ENCODE peak calls at places on chromosomes 1 and 21, in six cellular contexts. One of them, this sample, is unnamed.

GRCh38 chr1:206684478-206685255 is at the start of gene MAPKAPK2:
- DNase-seq in IMR-90: peak; percentile 61
- DNase-seq in mesendoderm: peak; percentile 74
- DNase-seq in H1: peak; percentile 73
- DNase-seq in H9: peak; percentile 85
- DNase-seq in mesenchymal stem cell: peak; percentile 73
- DNase-seq in this sample: peak; percentile 76

GRCh38 chr1:244065063-244065788 is 14.1 kb downstream of the ZBTB18 start:
- DNase-seq in IMR-90: peak; percentile 11
- DNase-seq in mesendoderm: no peak
- DNase-seq in H1: peak; percentile 31
- DNase-seq in H9: no peak
- DNase-seq in mesenchymal stem cell: no peak
- DNase-seq in this sample: no peak

GRCh38 chr1:145997156-145998023 is 1.0 kb upstream of the TXNIP start:
- DNase-seq in IMR-90: no peak
- DNase-seq in mesendoderm: peak; percentile 40
- DNase-seq in H1: no peak
- DNase-seq in H9: no peak
- DNase-seq in mesenchymal stem cell: no peak
- DNase-seq in this sample: no peak

GRCh38 chr1:46749403-46749802 is 30.5 kb upstream of the EFCAB14 start:
- DNase-seq in IMR-90: no peak
- DNase-seq in mesendoderm: no peak
- DNase-seq in H1: no peak
- DNase-seq in H9: no peak
- DNase-seq in mesenchymal stem cell: no peak
- DNase-seq in this sample: no peak

GRCh38 chr1:15919316-15919715 is 56.6 kb downstream of the ZBTB17 start:
- DNase-seq in IMR-90: peak; percentile 84
- DNase-seq in mesendoderm: peak; percentile 47
- DNase-seq in H1: no peak
- DNase-seq in H9: no peak
- DNase-seq in mesenchymal stem cell: peak; percentile 36
- DNase-seq in this sample: no peak

GRCh38 chr1:225191199-225191753 is 236.6 kb downstream of the LBR start:
- DNase-seq in IMR-90: no peak
- DNase-seq in mesendoderm: no peak
- DNase-seq in H1: no peak
- DNase-seq in H9: no peak
- DNase-seq in mesenchymal stem cell: no peak
- DNase-seq in this sample: no peak

GRCh38 chr21:44450999-44451398 is 4.3 kb upstream of the LRRC3 start:
- DNase-seq in IMR-90: no peak
- DNase-seq in mesendoderm: no peak
- DNase-seq in H1: no peak
- DNase-seq in H9: peak; percentile 24
- DNase-seq in mesenchymal stem cell: no peak
- DNase-seq in this sample: no peak

GRCh38 chr1:233654667-233655432 is 40.9 kb downstream of the KCNK1 start:
- DNase-seq in IMR-90: no peak
- DNase-seq in mesendoderm: no peak
- DNase-seq in H1: no peak
- DNase-seq in H9: no peak
- DNase-seq in mesenchymal stem cell: no peak
- DNase-seq in this sample: no peak

GRCh38 chr1:26696191-26696644 is 403 bp downstream of the ARID1A start:
- DNase-seq in IMR-90: no peak
- DNase-seq in mesendoderm: no peak
- DNase-seq in H1: no peak
- DNase-seq in H9: no peak
- DNase-seq in mesenchymal stem cell: no peak
- DNase-seq in this sample: no peak

GRCh38 chr1:27605796-27606707 is 2.1 kb upstream of the AHDC1 start:
- DNase-seq in IMR-90: peak; percentile 63
- DNase-seq in mesendoderm: peak; percentile 90
- DNase-seq in H1: peak; percentile 86
- DNase-seq in H9: peak; percentile 81
- DNase-seq in mesenchymal stem cell: peak; percentile 79
- DNase-seq in this sample: peak; percentile 83

GRCh38 chr1:2906105-2906504 is 104.6 kb upstream of the TTC34 start:
- DNase-seq in IMR-90: no peak
- DNase-seq in mesendoderm: no peak
- DNase-seq in H1: no peak
- DNase-seq in H9: no peak
- DNase-seq in mesenchymal stem cell: no peak
- DNase-seq in this sample: no peak

GRCh38 chr1:6860401-6860800 is 75.1 kb downstream of the CAMTA1 start:
- DNase-seq in IMR-90: peak; percentile 70
- DNase-seq in mesendoderm: no peak
- DNase-seq in H1: no peak
- DNase-seq in H9: no peak
- DNase-seq in mesenchymal stem cell: peak; percentile 57
- DNase-seq in this sample: no peak

GRCh38 chr1:222124602-222125001 is 382.7 kb upstream of the DUSP10 start:
- DNase-seq in IMR-90: no peak
- DNase-seq in mesendoderm: peak; percentile 63
- DNase-seq in H1: no peak
- DNase-seq in H9: no peak
- DNase-seq in mesenchymal stem cell: no peak
- DNase-seq in this sample: no peak

GRCh38 chr1:151855997-151856396 is 2.5 kb upstream of the THEM5 start:
- DNase-seq in IMR-90: no peak
- DNase-seq in mesendoderm: no peak
- DNase-seq in H1: no peak
- DNase-seq in H9: no peak
- DNase-seq in mesenchymal stem cell: no peak
- DNase-seq in this sample: no peak

GRCh38 chr1:31577515-31578191 is 1.3 kb downstream of the TINAGL1 start:
- DNase-seq in IMR-90: peak; percentile 52
- DNase-seq in mesendoderm: peak; percentile 80
- DNase-seq in H1: peak; percentile 42
- DNase-seq in H9: no peak
- DNase-seq in mesenchymal stem cell: no peak
- DNase-seq in this sample: no peak

GRCh38 chr1:29090937-29091618 is 32.6 kb downstream of the TMEM200B start:
- DNase-seq in IMR-90: no peak
- DNase-seq in mesendoderm: no peak
- DNase-seq in H1: no peak
- DNase-seq in H9: no peak
- DNase-seq in mesenchymal stem cell: no peak
- DNase-seq in this sample: no peak

GRCh38 chr1:54937469-54937868 is 43.0 kb upstream of the TMEM61 start:
- DNase-seq in IMR-90: peak; percentile 39
- DNase-seq in mesendoderm: peak; percentile 46
- DNase-seq in H1: no peak
- DNase-seq in H9: no peak
- DNase-seq in mesenchymal stem cell: peak; percentile 16
- DNase-seq in this sample: no peak

GRCh38 chr1:83697220-83697619 is 301.7 kb downstream of the TTLL7 start:
- DNase-seq in IMR-90: no peak
- DNase-seq in mesendoderm: no peak
- DNase-seq in H1: no peak
- DNase-seq in H9: no peak
- DNase-seq in mesenchymal stem cell: no peak
- DNase-seq in this sample: no peak

GRCh38 chr1:18132707-18133066 is 25.1 kb downstream of the IGSF21 start:
- DNase-seq in IMR-90: no peak
- DNase-seq in mesendoderm: no peak
- DNase-seq in H1: no peak
- DNase-seq in H9: no peak
- DNase-seq in mesenchymal stem cell: no peak
- DNase-seq in this sample: no peak

GRCh38 chr1:74586253-74586897 is 74.0 kb upstream of the LRRC53 start:
- DNase-seq in IMR-90: no peak
- DNase-seq in mesendoderm: no peak
- DNase-seq in H1: no peak
- DNase-seq in H9: no peak
- DNase-seq in mesenchymal stem cell: no peak
- DNase-seq in this sample: no peak

GRCh38 chr1:218384576-218384975 is 39.4 kb downstream of the TGFB2 start:
- DNase-seq in IMR-90: peak; percentile 65
- DNase-seq in mesendoderm: no peak
- DNase-seq in H1: no peak
- DNase-seq in H9: no peak
- DNase-seq in mesenchymal stem cell: peak; percentile 51
- DNase-seq in this sample: no peak

GRCh38 chr21:28317177-28317950 is 675.3 kb downstream of the LTN1 start:
- DNase-seq in IMR-90: no peak
- DNase-seq in mesendoderm: no peak
- DNase-seq in H1: no peak
- DNase-seq in H9: no peak
- DNase-seq in mesenchymal stem cell: no peak
- DNase-seq in this sample: no peak

GRCh38 chr1:241582921-241583321 is 50.7 kb downstream of the KMO start:
- DNase-seq in IMR-90: no peak
- DNase-seq in mesendoderm: no peak
- DNase-seq in H1: no peak
- DNase-seq in H9: no peak
- DNase-seq in mesenchymal stem cell: no peak
- DNase-seq in this sample: no peak

GRCh38 chr1:207058878-207059867 is 6.1 kb downstream of the PFKFB2 start:
- DNase-seq in IMR-90: no peak
- DNase-seq in mesendoderm: peak; percentile 63
- DNase-seq in H1: no peak
- DNase-seq in H9: peak; percentile 33
- DNase-seq in mesenchymal stem cell: no peak
- DNase-seq in this sample: no peak

DNA sequence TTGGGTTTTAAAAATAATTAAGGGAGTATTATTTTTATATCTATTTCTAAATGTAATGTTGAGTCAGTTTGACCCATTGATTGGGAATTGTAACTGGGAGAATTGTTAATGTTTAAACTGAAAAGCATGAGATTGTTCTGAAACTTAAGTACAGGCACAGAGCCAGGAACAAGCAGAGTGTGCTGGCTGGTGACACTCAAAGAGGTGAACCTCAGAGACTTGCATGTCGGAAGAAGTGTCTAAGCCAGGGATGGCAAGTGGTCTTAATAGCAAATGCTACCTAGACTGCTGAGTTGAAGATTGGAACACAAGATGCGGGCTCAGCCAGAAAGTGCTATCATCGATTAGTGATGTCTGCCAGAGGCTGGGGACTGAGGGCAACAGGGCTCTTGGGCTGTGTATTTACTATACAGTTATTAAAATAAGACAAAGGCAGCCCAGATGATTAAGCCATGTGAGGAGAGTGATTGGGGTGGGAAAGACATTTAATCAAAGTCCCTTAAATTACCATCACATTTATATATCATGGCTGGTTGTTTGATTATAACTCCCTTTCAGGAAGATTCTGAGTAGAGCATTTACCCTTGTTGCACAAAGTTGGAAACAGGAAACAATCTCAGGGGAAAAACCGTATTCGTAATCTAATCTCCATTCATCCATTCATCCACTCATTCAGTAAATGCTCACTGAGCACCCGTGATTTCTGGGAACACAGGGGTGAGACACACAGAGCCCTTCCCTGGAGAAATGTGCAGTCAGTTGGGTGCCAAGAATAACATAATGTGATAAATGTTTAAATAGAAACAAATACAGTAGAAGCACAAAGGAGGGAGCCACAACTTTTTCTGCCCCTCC is 42.8 kb downstream of the C8A start:
- DNase-seq in IMR-90: no peak
- DNase-seq in mesendoderm: no peak
- DNase-seq in H1: no peak
- DNase-seq in H9: no peak
- DNase-seq in mesenchymal stem cell: no peak
- DNase-seq in this sample: no peak
- H2BK15ac ChIP-seq in IMR-90: no peak overlapping the region
- H2BK15ac ChIP-seq in mesendoderm: no peak overlapping the region
- H2BK15ac ChIP-seq in H1: no peak overlapping the region
- H2BK15ac ChIP-seq in H9: no peak overlapping the region
- H2BK15ac ChIP-seq in mesenchymal stem cell: no peak overlapping the region
- H2BK15ac ChIP-seq in this sample: no peak overlapping the region

DNA sequence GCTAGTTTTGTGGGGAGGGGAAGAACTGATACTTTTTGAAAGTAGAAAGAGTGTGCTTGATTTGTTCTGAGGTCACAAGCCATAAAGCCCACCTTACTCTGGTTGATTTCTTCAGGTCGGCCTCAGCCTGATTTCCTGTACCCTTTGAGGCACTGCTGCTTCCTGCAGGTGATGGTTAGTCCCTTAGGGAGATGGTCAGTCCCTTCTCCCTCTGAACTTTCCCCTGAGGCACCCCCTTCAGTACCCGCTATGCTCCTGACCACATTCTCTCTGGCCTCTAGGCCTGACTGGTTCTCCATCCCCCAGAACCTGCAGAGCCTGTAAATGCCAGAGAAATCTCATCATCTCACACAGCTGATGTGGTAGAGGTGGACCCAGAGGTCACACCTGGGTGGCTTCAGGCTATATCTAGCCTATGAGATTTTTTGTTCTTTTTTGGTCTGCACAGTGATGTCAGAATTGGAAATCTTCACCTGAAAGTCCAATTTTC is 15.0 kb upstream of the ID3 start:
- DNase-seq in IMR-90: no peak
- DNase-seq in mesendoderm: no peak
- DNase-seq in H1: no peak
- DNase-seq in H9: no peak
- DNase-seq in mesenchymal stem cell: no peak
- DNase-seq in this sample: no peak
- H2BK15ac ChIP-seq in IMR-90: peak overlapping the region; percentile 94
- H2BK15ac ChIP-seq in mesendoderm: no peak overlapping the region
- H2BK15ac ChIP-seq in H1: no peak overlapping the region
- H2BK15ac ChIP-seq in H9: no peak overlapping the region
- H2BK15ac ChIP-seq in mesenchymal stem cell: no peak overlapping the region
- H2BK15ac ChIP-seq in this sample: no peak overlapping the region

GRCh38 chr1:117650840-117651568 is 45.2 kb downstream of the TENT5C start:
- DNase-seq in IMR-90: no peak
- DNase-seq in mesendoderm: no peak
- DNase-seq in H1: no peak
- DNase-seq in H9: no peak
- DNase-seq in mesenchymal stem cell: no peak
- DNase-seq in this sample: no peak
- H2BK15ac ChIP-seq in IMR-90: no peak overlapping the region
- H2BK15ac ChIP-seq in mesendoderm: no peak overlapping the region
- H2BK15ac ChIP-seq in H1: no peak overlapping the region
- H2BK15ac ChIP-seq in H9: no peak overlapping the region
- H2BK15ac ChIP-seq in mesenchymal stem cell: no peak overlapping the region
- H2BK15ac ChIP-seq in this sample: no peak overlapping the region

DNA sequence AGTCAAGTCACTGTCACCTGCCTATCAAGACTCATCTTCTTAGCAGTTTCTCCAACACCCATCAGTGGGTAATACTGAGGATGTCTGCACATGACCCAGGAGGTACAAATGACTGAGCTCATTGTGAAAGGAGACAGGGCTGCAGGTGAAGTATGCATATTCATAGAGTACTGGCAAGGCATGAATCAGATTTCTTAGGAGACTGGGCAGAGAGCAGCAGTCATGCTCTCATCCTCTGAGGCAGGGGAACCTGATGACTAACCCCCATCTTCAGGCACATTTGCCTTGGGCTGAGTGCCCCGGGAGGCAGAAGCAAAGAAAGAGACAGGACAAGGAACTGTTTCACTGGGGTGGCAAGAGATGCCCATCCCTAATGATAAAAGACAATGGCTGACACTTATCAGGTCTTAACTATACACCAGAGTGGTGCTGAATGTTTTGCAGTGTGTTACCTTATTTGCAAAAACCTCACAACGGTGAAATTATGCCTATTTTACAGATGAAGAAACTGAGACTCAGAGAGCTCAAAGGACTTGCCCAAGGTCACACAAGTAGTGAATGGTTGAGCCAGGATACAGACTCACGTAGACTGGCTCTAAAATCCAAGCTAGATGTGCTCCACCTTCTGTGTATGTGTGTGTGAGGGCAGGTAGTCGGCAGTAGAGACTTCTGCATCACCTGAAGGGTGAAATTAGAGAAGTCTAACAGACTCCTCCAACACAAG is 9.2 kb upstream of the GRHL3 start:
- DNase-seq in IMR-90: peak; percentile 33
- DNase-seq in mesendoderm: peak; percentile 73
- DNase-seq in H1: no peak
- DNase-seq in H9: no peak
- DNase-seq in mesenchymal stem cell: no peak
- DNase-seq in this sample: no peak
- H2BK15ac ChIP-seq in IMR-90: no peak overlapping the region
- H2BK15ac ChIP-seq in mesendoderm: no peak overlapping the region
- H2BK15ac ChIP-seq in H1: no peak overlapping the region
- H2BK15ac ChIP-seq in H9: no peak overlapping the region
- H2BK15ac ChIP-seq in mesenchymal stem cell: no peak overlapping the region
- H2BK15ac ChIP-seq in this sample: no peak overlapping the region

This sample was measured in neuronal stem cell.